ENCODE peak calls at places on chromosomes 5 and 9, in six cellular contexts. F is RWPE2; M is stimulated activated CD8-positive, alpha-beta memory T cell treated with anti-CD3 and anti-CD28 coated beads, Interleukin-7, amount 100 ng/mL, for 4 hours; N is NCI-H1092 treated with DMSO at 0.1 percent for 48 hours; I is GM04504; J is astrocyte of the cerebellum. C is an unnamed sample.

GRCh38 chr5:34735436-34736426 is 79.6 kb downstream of the RAI14 start:
- DNase-seq in I (peak), J (no peak), N (no peak), M (no peak), F (no peak), C (no peak)

GRCh38 chr9:32579706-32580331 is 6.9 kb upstream of the NDUFB6 start:
- DNase-seq in F (no peak), J (peak), M (peak), I (no peak), N (peak), C (peak)

GRCh38 chr5:61303348-61303747 is 28.7 kb upstream of the ZSWIM6 start:
- DNase-seq in N (no peak), J (no peak), I (no peak), F (no peak), M (no peak), C (no peak)

GRCh38 chr9:20683351-20684034 is 566 bp upstream of the FOCAD start:
- DNase-seq in J (peak), M (peak), I (peak), N (no peak), F (no peak), C (peak)

GRCh38 chr9:103242025-103242424 is 246.9 kb downstream of the CYLC2 start:
- DNase-seq in F (no peak), I (no peak), M (no peak), N (no peak), J (peak), C (no peak)

GRCh38 chr9:81499021-81499454 is 190.3 kb downstream of the TLE1 start:
- DNase-seq in I (peak), M (no peak), N (no peak), J (peak), F (no peak), C (no peak)

GRCh38 chr9:71766663-71767062 is 1.6 kb downstream of the CEMIP2 start:
- DNase-seq in J (no peak), N (no peak), M (no peak), F (no peak), I (no peak), C (no peak)

GRCh38 chr5:158590936-158591863 is 508.5 kb downstream of the EBF1 start:
- DNase-seq in N (peak), F (no peak), J (peak), M (no peak), I (no peak), C (no peak)

GRCh38 chr9:107260437-107261081 is 22.5 kb upstream of the RAD23B start:
- DNase-seq in N (no peak), J (no peak), I (no peak), M (no peak), F (no peak), C (no peak)